ENCODE peak calls at places on chromosomes 11 and 22, in five cellular contexts. Q, K, D, B and N are unnamed samples. For H3K4me1, the result is how much of the 10 kb centered on the place peaks cover.

GRCh38 chr11:73653996-73654395 is 7.6 kb downstream of the PLEKHB1 start:
- DNase-seq in D (no peak), K (no peak), B (no peak), Q (no peak), N (no peak)

GRCh38 chr11:134331565-134332188 is at the start of gene GLB1L2:
- DNase-seq in Q (no peak), D (peak), K (peak), B (peak), N (peak)

GRCh38 chr11:90176069-90176468 is 41.6 kb downstream of the NAALAD2 start:
- DNase-seq in K (no peak), D (no peak), Q (no peak), B (no peak), N (no peak)

GRCh38 chr11:78216021-78216420 is 27.3 kb downstream of the USP35 start:
- DNase-seq in B (no peak), Q (peak), D (no peak), K (no peak), N (no peak)

GRCh38 chr22:23751441-23751996 is 607 bp upstream of the ZNF70 start:
- DNase-seq in K (no peak), D (peak), B (no peak), Q (no peak), N (peak)

GRCh38 chr11:7683571-7683970 is 10.3 kb upstream of the CYB5R2 start:
- DNase-seq in D (no peak), B (no peak), Q (no peak), K (no peak), N (no peak)

GRCh38 chr22:32341122-32341740 is 16.4 kb upstream of the RFPL3 start:
- DNase-seq in D (no peak), Q (no peak), K (no peak), B (no peak), N (no peak)

GRCh38 chr11:40186401-40187091 is 1272.9 kb downstream of the LRRC4C start:
- DNase-seq in D (no peak), Q (no peak), B (no peak), K (no peak), N (no peak)

GRCh38 chr11:120043323-120043945 is 94.5 kb downstream of the TRIM29 start:
- DNase-seq in B (no peak), K (no peak), D (no peak), Q (no peak), N (no peak)

GRCh38 chr22:26429458-26430238 is 588 bp downstream of the ASPHD2 start:
- DNase-seq in Q (no peak), K (no peak), D (no peak), B (no peak), N (no peak)

GRCh38 chr22:31654408-31654807 is 7.6 kb downstream of the PISD start:
- DNase-seq in K (no peak), B (no peak), D (no peak), Q (no peak), N (no peak)

GRCh38 chr11:59437770-59438169 is 1.5 kb downstream of the OR5A1 start:
- DNase-seq in Q (no peak), K (no peak), B (no peak), D (no peak), N (no peak)

GRCh38 chr11:86676010-86676409 is 3.6 kb upstream of the ME3 start:
- DNase-seq in B (no peak), Q (no peak), K (no peak), D (no peak), N (no peak)

GRCh38 chr11:66868726-66869291 is 11.9 kb downstream of the LRFN4 start:
- DNase-seq in Q (no peak), K (peak), B (no peak), D (no peak), N (no peak)

GRCh38 chr11:75279273-75279672 is 38.7 kb downstream of the TPBGL start:
- DNase-seq in B (no peak), K (no peak), D (peak), Q (no peak), N (no peak)

GRCh38 chr11:19810852-19811251 is 98.2 kb downstream of the NAV2 start:
- DNase-seq in Q (no peak), B (no peak), K (no peak), D (no peak), N (no peak)

GRCh38 chr11:39630365-39630764 is 1829.1 kb downstream of the LRRC4C start:
- DNase-seq in K (no peak), D (no peak), Q (no peak), B (no peak), N (no peak)

GRCh38 chr11:17635551-17635938 is 83.8 kb upstream of the MYOD1 start:
- DNase-seq in D (peak), Q (no peak), B (no peak), K (no peak), N (no peak)

GRCh38 chr11:120108154-120108784 is 29.6 kb downstream of the TRIM29 start:
- DNase-seq in D (peak), B (peak), K (peak), Q (no peak), N (peak)

GRCh38 chr11:79152511-79152910 is 288.3 kb downstream of the TENM4 start:
- DNase-seq in Q (no peak), B (no peak), D (no peak), K (no peak), N (no peak)

GRCh38 chr11:18046116-18046777 is at the start of gene TPH1:
- DNase-seq in Q (no peak), K (no peak), D (peak), B (peak), N (no peak)

GRCh38 chr11:67256477-67256876 is 9.8 kb upstream of the GRK2 start:
- DNase-seq in Q (no peak), K (no peak), B (no peak), D (no peak), N (no peak)

GRCh38 chr11:19576054-19576453 is 136.6 kb upstream of the NAV2 start:
- DNase-seq in D (no peak), Q (no peak), B (no peak), K (no peak), N (no peak)

GRCh38 chr22:43263645-43264514 is 76.9 kb upstream of the TTLL12 start:
- DNase-seq in K (no peak), D (no peak), Q (no peak), B (peak), N (peak)

GRCh38 chr11:57303280-57303989 is 21.3 kb downstream of the TNKS1BP1 start:
- DNase-seq in B (no peak), Q (no peak), D (no peak), K (no peak), N (no peak)

GRCh38 chr11:101453682-101454081 is 130.1 kb downstream of the TRPC6 start:
- DNase-seq in Q (no peak), K (no peak), B (no peak), D (no peak), N (no peak)

GRCh38 chr22:29458551-29458950 is 20.2 kb downstream of the RFPL1 start:
- DNase-seq in Q (no peak), K (no peak), D (no peak), B (no peak), N (no peak)

DNA sequence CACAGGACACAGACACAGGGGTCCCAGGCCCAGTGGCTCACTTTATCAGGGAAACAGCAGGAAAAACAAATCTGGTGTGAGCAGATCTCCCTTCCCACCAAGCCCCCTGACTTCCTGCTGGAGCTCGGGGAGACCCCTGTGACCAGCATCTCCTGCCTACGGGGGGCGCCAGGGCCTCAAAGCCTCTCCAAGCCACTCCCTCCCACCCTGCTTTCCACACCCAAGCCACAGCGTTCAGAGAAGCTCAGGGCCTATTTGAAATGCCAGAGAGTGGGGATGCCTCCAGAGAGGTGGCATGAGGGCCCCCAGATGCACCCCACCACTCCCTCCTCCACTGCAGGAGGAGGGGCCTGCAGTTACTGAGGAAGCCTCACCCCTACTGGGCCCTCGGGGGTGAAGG is 5.7 kb upstream of the CDKN1C start:
- DNase-seq in B (peak), Q (no peak), K (no peak), D (no peak), N (no peak)
- H3K4me3 ChIP-seq in B (no peak), Q (no peak), K (no peak), D (no peak), N (no peak)

GRCh38 chr22:38681784-38682335 is at the start of gene TOMM22:
- DNase-seq in B (peak), K (peak), Q (peak), D (peak), N (peak)
- TF ChIP-seq POLR2A in B (no peak), K (peak), Q (peak), D (no peak), N (peak)

GRCh38 chr22:49663823-49664222 is 163.8 kb downstream of the BRD1 start:
- DNase-seq in B (peak), Q (peak), D (peak), K (no peak), N (no peak)
- H3K4me1 ChIP-seq in B (under half), Q (under half), D (under half), K (under half), N (under half)

GRCh38 chr11:61104963-61105362 is 2.7 kb downstream of the CD5 start:
- DNase-seq in D (no peak), K (no peak), Q (no peak), B (no peak), N (no peak)
- H3K4me3 ChIP-seq in D (no peak), K (no peak), Q (no peak), B (no peak), N (no peak)

GRCh38 chr11:102530558-102530957 is at the start of gene MMP7:
- DNase-seq in B (no peak), D (no peak), K (peak), Q (no peak), N (no peak)
- TF ChIP-seq POLR2A in B (no peak), D (no peak), K (peak), Q (no peak), N (no peak)

DNA sequence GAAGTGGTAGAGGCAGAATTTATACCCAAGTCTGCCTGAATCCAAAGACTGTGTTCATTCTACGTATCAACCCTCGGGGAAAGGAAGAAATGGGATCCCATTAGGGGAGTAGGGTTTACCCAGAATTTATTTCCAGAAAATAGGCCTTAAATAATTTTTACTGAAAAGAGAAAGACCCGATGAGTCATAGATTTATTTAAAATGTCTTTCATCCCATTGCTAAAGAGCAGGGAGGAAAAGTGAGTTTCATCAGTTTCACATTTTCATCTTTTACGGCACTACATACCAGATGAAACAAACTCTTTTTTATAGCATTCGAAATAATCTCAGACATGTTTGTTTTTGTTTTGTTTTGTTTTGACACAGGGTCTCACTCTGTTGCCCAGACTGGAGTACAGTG is 31.3 kb downstream of the SLC1A2 start:
- DNase-seq in B (no peak), D (no peak), K (no peak), Q (no peak), N (no peak)
- H3K4me1 ChIP-seq in B (under half), D (under half), K (under half), Q (under half), N (under half)

DNA sequence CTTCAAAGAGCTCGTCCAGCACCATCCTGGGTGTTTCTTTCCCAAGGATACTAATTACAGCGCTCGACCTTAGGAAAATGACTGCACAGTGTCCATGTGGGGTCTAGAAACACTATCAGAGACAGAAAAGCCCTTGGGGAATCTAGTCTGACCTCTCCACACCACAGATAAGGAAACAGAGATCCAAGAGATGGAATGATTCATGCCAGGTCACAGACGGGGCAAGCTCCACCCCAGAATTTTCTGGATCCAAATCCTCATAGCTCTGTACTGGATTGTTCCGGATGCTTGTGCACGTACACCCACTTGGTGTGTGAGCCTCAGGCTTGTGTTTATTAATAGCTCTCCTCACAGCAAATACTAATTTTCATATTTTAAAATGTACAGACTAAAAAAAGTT is 11.3 kb downstream of the ABTB2 start:
- DNase-seq in K (peak), B (no peak), D (no peak), Q (no peak), N (peak)
- H3K4me3 ChIP-seq in K (peak), B (no peak), D (no peak), Q (no peak), N (no peak)

GRCh38 chr11:12494699-12495098 is 117.3 kb downstream of the PARVA start:
- DNase-seq in B (no peak), D (no peak), K (no peak), Q (no peak), N (no peak)
- TF ChIP-seq POLR2A in B (no peak), D (no peak), K (no peak), Q (no peak), N (no peak)

DNA sequence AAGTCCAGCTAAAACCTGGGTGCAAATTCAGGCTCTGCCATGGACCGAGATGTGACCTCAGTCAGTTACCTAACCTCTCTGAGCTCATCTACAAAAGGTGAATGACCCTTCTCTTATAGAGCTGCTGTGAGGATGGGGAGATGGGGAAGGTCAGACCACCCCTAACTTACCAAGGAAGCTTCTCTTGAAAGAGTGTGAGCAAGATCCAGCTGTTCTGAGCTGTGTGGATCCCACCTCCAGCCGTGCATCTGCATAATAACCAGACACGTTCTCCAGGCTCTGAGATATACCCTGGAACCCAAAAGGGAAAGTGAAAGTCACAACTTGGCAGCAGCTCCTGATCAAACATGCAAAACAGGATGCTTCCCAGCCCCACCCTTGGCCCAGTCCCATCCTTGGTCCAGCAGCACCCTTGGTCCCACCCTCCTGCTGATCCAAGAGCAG is at the start of gene APOL3:
- DNase-seq in Q (peak), B (peak), D (peak), K (no peak), N (peak)
- H3K4me1 ChIP-seq in Q (half or more), B (under half), D (half or more), K (under half), N (under half)